ENCODE peak calls at places on chromosome 15, in six cellular contexts. One of them, this sample, is unnamed.

GRCh38 chr15:100572362-100572983 is 29.5 kb downstream of the LINS1 start:
- DNase-seq in A549: no peak
- DNase-seq in Peyer's patch: no peak
- DNase-seq in heart left ventricle: no peak
- DNase-seq in spleen: no peak
- DNase-seq in uterus: no peak
- DNase-seq in this sample: no peak

GRCh38 chr15:98121957-98122356 is 161.5 kb downstream of the ARRDC4 start:
- DNase-seq in heart left ventricle: no peak
- DNase-seq in uterus: peak; percentile 32
- DNase-seq in spleen: no peak
- DNase-seq in A549: no peak
- DNase-seq in Peyer's patch: no peak
- DNase-seq in this sample: no peak

GRCh38 chr15:101447561-101448071 is 41.9 kb downstream of the PCSK6 start:
- DNase-seq in heart left ventricle: no peak
- DNase-seq in A549: no peak
- DNase-seq in Peyer's patch: no peak
- DNase-seq in uterus: no peak
- DNase-seq in spleen: peak; percentile 60
- DNase-seq in this sample: no peak

GRCh38 chr15:42037650-42038049 is 16.8 kb upstream of the PLA2G4E start:
- DNase-seq in A549: no peak
- DNase-seq in uterus: no peak
- DNase-seq in heart left ventricle: no peak
- DNase-seq in spleen: no peak
- DNase-seq in Peyer's patch: peak; percentile 57
- DNase-seq in this sample: no peak

GRCh38 chr15:37260255-37260654 is 159.9 kb upstream of the MEIS2 start:
- DNase-seq in heart left ventricle: no peak
- DNase-seq in uterus: no peak
- DNase-seq in A549: no peak
- DNase-seq in spleen: no peak
- DNase-seq in Peyer's patch: no peak
- DNase-seq in this sample: no peak

GRCh38 chr15:74328331-74329056 is 39.0 kb downstream of the CYP11A1 start:
- DNase-seq in uterus: no peak
- DNase-seq in heart left ventricle: no peak
- DNase-seq in Peyer's patch: no peak
- DNase-seq in spleen: no peak
- DNase-seq in A549: no peak
- DNase-seq in this sample: no peak

GRCh38 chr15:101497484-101498034 is 8.1 kb upstream of the PCSK6 start:
- DNase-seq in uterus: no peak
- DNase-seq in spleen: no peak
- DNase-seq in Peyer's patch: peak; percentile 77
- DNase-seq in heart left ventricle: no peak
- DNase-seq in A549: no peak
- DNase-seq in this sample: peak; percentile 49

GRCh38 chr15:57720861-57721260 is 14.3 kb downstream of the POLR2M start:
- DNase-seq in uterus: no peak
- DNase-seq in heart left ventricle: no peak
- DNase-seq in Peyer's patch: no peak
- DNase-seq in spleen: no peak
- DNase-seq in A549: no peak
- DNase-seq in this sample: no peak

GRCh38 chr15:40398413-40398873 is 7.2 kb upstream of the IVD start:
- DNase-seq in A549: no peak
- DNase-seq in uterus: no peak
- DNase-seq in Peyer's patch: no peak
- DNase-seq in heart left ventricle: peak; percentile 36
- DNase-seq in spleen: peak; percentile 82
- DNase-seq in this sample: no peak

GRCh38 chr15:101099183-101099582 is 152.7 kb downstream of the CHSY1 start:
- DNase-seq in A549: no peak
- DNase-seq in heart left ventricle: no peak
- DNase-seq in uterus: no peak
- DNase-seq in spleen: no peak
- DNase-seq in Peyer's patch: no peak
- DNase-seq in this sample: no peak

GRCh38 chr15:47293763-47294162 is 423.5 kb upstream of the SEMA6D start:
- DNase-seq in Peyer's patch: no peak
- DNase-seq in spleen: no peak
- DNase-seq in A549: no peak
- DNase-seq in heart left ventricle: peak; percentile 50
- DNase-seq in uterus: peak; percentile 68
- DNase-seq in this sample: peak; percentile 91

GRCh38 chr15:90839187-90840071 is 29.0 kb upstream of the FURIN start:
- DNase-seq in uterus: no peak
- DNase-seq in spleen: peak; percentile 87
- DNase-seq in Peyer's patch: peak; percentile 73
- DNase-seq in A549: no peak
- DNase-seq in heart left ventricle: no peak
- DNase-seq in this sample: no peak
- TF ChIP-seq POLR2A in uterus: no peak
- TF ChIP-seq POLR2A in spleen: no peak
- TF ChIP-seq POLR2A in Peyer's patch: peak; percentile 83
- TF ChIP-seq POLR2A in A549: no peak
- TF ChIP-seq POLR2A in heart left ventricle: no peak
- TF ChIP-seq POLR2A in this sample: no peak

GRCh38 chr15:77607894-77608261 is 24.8 kb downstream of the LINGO1 start:
- DNase-seq in Peyer's patch: no peak
- DNase-seq in uterus: no peak
- DNase-seq in spleen: no peak
- DNase-seq in A549: no peak
- DNase-seq in heart left ventricle: no peak
- DNase-seq in this sample: no peak
- H3K4me3 ChIP-seq in Peyer's patch: no peak overlapping the region
- H3K4me3 ChIP-seq in uterus: no peak overlapping the region
- H3K4me3 ChIP-seq in spleen: no peak overlapping the region
- H3K4me3 ChIP-seq in A549: no peak overlapping the region
- H3K4me3 ChIP-seq in heart left ventricle: no peak overlapping the region
- H3K4me3 ChIP-seq in this sample: no peak overlapping the region

DNA sequence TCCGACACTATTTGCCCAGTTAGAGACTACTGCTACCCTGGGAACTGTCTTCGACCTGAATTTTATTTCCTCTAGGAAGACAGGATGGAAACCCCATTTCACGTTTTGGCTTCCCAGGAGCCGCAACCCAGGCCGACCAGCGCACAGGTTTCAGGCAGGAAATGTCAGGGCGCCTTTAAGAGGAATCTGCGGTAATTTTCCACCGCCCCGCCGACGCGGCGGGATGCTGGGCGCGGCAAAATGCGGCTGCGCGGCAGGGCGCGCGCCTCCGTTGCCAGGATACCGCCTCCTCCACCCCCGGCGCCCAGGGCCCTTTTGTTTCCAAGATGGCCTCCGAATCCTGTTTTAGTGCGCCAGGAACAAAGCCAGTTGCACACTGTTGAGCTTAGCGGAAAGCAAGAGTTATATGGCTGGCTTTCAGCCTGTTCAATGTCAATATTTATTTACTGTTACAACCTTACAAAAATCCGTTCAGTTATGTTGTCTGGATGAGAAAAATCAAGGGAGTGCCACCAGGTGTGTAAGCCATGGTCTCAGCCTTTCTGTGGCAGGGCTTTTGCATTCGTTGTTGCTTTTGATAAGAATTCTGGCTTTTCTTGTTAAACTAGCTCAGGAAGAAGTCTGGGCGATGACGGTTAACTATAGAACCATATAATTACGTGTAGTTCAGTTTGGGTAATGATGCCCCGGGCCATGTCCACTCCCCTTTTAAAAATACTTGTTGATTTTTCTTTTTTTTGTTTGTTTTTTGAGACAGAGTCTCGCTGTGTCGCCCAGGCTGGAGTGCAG is 79.7 kb upstream of the CHD2 start:
- DNase-seq in heart left ventricle: peak; percentile 94
- DNase-seq in spleen: peak; percentile 96
- DNase-seq in A549: peak; percentile 96
- DNase-seq in uterus: peak; percentile 92
- DNase-seq in Peyer's patch: peak; percentile 93
- DNase-seq in this sample: peak; percentile 98
- TF ChIP-seq POLR2A in heart left ventricle: no peak
- TF ChIP-seq POLR2A in spleen: peak; percentile 3
- TF ChIP-seq POLR2A in A549: peak; percentile 57
- TF ChIP-seq POLR2A in uterus: peak; percentile 59
- TF ChIP-seq POLR2A in Peyer's patch: peak; percentile 23
- TF ChIP-seq POLR2A in this sample: no peak

DNA sequence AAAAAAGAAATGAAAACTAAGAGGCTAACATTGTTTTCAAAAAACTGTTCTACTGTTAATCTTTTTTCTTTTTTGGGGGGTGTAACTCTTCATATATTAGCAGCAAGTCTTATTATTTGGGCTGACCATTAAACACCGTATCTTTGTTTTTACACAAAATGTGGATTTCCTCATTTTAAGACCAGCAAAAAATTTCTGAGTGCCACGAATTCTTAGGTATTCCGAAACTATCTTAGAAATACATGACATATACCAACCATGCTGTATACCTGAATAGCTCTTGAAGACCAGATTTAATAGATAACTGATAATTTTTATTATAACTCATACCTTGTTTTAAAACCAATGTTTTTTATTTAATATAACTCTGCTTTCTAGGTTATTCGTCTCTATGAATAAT is 620 bp upstream of the TTC23 start:
- DNase-seq in uterus: no peak
- DNase-seq in heart left ventricle: no peak
- DNase-seq in spleen: no peak
- DNase-seq in Peyer's patch: no peak
- DNase-seq in A549: no peak
- DNase-seq in this sample: no peak
- H3K4me3 ChIP-seq in uterus: peak overlapping the region; percentile 61
- H3K4me3 ChIP-seq in heart left ventricle: peak overlapping the region; percentile 43
- H3K4me3 ChIP-seq in spleen: peak overlapping the region; percentile 71
- H3K4me3 ChIP-seq in Peyer's patch: peak overlapping the region; percentile 39
- H3K4me3 ChIP-seq in A549: peak overlapping the region; percentile 72
- H3K4me3 ChIP-seq in this sample: no peak overlapping the region

DNA sequence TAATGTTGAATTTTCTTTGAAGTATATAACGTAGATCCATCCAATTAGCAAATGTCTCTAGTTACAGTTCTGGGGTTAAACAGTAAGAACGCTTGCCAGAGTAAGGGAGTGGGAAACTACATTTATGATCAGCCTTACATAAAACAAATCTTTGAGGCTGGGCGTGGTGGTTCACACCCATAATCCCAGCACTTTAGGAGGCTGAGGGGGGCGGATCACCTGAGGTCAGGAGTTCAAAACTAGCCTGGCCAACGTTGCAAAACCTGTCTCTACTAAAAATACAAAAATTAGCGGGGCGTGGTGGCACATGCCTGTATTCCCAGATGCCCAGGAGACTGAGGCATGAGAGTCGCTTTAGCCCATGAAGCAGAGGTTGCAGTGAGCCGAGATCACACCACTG is 50.1 kb upstream of the GATM start:
- DNase-seq in Peyer's patch: no peak
- DNase-seq in A549: no peak
- DNase-seq in heart left ventricle: no peak
- DNase-seq in spleen: no peak
- DNase-seq in uterus: no peak
- DNase-seq in this sample: no peak
- TF ChIP-seq POLR2A in Peyer's patch: no peak
- TF ChIP-seq POLR2A in A549: no peak
- TF ChIP-seq POLR2A in heart left ventricle: no peak
- TF ChIP-seq POLR2A in spleen: no peak
- TF ChIP-seq POLR2A in uterus: no peak
- TF ChIP-seq POLR2A in this sample: no peak

DNA sequence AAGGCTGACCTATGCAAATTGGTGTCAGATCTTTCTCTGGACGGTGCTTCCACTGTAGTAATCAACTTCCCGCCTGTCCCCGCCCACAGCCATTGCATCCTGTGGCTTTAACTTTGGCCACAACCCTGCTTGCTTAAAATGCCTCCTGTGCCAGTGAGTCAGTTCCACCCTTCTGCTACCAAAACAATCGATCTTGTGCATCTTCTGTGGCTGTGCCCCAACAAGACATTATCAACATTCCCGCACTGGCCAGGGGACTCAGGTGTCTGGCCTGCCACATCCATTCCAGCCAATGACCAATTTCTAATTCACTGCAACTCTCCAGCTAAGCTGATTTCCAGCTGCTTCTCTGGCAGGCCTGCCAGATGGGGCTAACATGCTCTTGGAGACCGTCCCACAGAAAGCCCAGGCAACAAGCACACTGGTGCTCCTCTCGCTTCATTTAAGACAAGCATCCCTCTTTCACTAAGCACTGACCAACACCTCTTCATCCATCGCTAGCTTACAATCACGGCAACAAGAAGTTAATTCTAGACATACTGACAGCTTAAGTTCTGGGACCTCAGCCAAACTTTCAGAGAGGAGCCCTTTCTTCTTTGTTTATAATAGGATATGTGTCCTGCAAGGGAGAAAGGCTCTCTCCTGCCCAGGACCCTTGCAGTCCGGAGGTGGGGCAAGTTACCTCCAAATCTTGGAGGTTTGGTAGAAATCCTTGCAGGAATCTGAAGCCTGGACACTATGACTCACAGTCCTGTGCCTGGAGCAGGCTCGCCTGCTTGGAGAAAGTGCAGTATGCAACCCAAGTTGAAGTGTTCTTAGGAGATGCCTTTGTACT is 6.7 kb downstream of the CA12 start:
- DNase-seq in A549: peak; percentile 63
- DNase-seq in heart left ventricle: no peak
- DNase-seq in Peyer's patch: no peak
- DNase-seq in spleen: peak; percentile 80
- DNase-seq in uterus: no peak
- DNase-seq in this sample: peak; percentile 76
- H3K4me3 ChIP-seq in A549: peak overlapping the region; percentile 2
- H3K4me3 ChIP-seq in heart left ventricle: no peak overlapping the region
- H3K4me3 ChIP-seq in Peyer's patch: no peak overlapping the region
- H3K4me3 ChIP-seq in spleen: no peak overlapping the region
- H3K4me3 ChIP-seq in uterus: no peak overlapping the region
- H3K4me3 ChIP-seq in this sample: no peak overlapping the region

GRCh38 chr15:90190606-90191343 is 10.4 kb upstream of the SEMA4B start:
- DNase-seq in A549: no peak
- DNase-seq in Peyer's patch: peak; percentile 85
- DNase-seq in uterus: no peak
- DNase-seq in heart left ventricle: no peak
- DNase-seq in spleen: peak; percentile 95
- DNase-seq in this sample: peak; percentile 91
- TF ChIP-seq POLR2A in A549: no peak
- TF ChIP-seq POLR2A in Peyer's patch: peak; percentile 20
- TF ChIP-seq POLR2A in uterus: no peak
- TF ChIP-seq POLR2A in heart left ventricle: no peak
- TF ChIP-seq POLR2A in spleen: no peak
- TF ChIP-seq POLR2A in this sample: no peak